ENCODE peak calls at places on chromosomes 12 and 14, in five cellular contexts. C, J, A, M and X are unnamed samples.

GRCh38 chr14:61051046-61051445 is 70.0 kb downstream of the SLC38A6 start:
- DNase-seq in C (no peak), J (peak), A (no peak), M (no peak), X (peak)

GRCh38 chr12:57343703-57344378 is 87.0 kb downstream of the R3HDM2 start:
- DNase-seq in C (no peak), J (no peak), A (no peak), M (no peak), X (no peak)

GRCh38 chr12:80868576-80868975 is 69.2 kb downstream of the LIN7A start:
- DNase-seq in C (no peak), J (no peak), A (peak), M (no peak), X (no peak)

GRCh38 chr12:27260746-27261145 is 16.7 kb downstream of the STK38L start:
- DNase-seq in C (no peak), J (no peak), A (no peak), M (no peak), X (no peak)

GRCh38 chr12:69495071-69495470 is 24.9 kb downstream of the FRS2 start:
- DNase-seq in C (no peak), J (no peak), A (no peak), M (no peak), X (no peak)

GRCh38 chr12:30969006-30969405 is 42.5 kb downstream of the TSPAN11 start:
- DNase-seq in C (no peak), J (no peak), A (no peak), M (no peak), X (no peak)

GRCh38 chr14:65637780-65638179 is 225.2 kb downstream of the FUT8 start:
- DNase-seq in C (no peak), J (no peak), A (no peak), M (no peak), X (no peak)

GRCh38 chr12:50401383-50402155 is 884 bp downstream of the LARP4 start:
- DNase-seq in C (peak), J (peak), A (peak), M (no peak), X (no peak)

GRCh38 chr12:96249196-96250118 is 55.3 kb downstream of the ELK3 start:
- DNase-seq in C (no peak), J (no peak), A (no peak), M (peak), X (no peak)

GRCh38 chr14:102944448-102945330 is 22.2 kb downstream of the AMN start:
- DNase-seq in C (no peak), J (no peak), A (no peak), M (no peak), X (peak)

GRCh38 chr12:106045251-106045674 is 93.5 kb downstream of the NUAK1 start:
- DNase-seq in C (no peak), J (no peak), A (no peak), M (no peak), X (no peak)

GRCh38 chr12:123891011-123891410 is 81.6 kb downstream of the CCDC92 start:
- DNase-seq in C (no peak), J (no peak), A (no peak), M (no peak), X (no peak)